ENCODE peak calls at places on chromosome 6, in five cellular contexts. J, M, I, C and X are unnamed samples.

GRCh38 chr6:11473008-11473740 is 64.4 kb upstream of the TMEM170B start:
- DNase-seq in J (no peak), M (no peak), I (no peak), C (no peak), X (no peak)

GRCh38 chr6:15843764-15844163 is 180.9 kb upstream of the DTNBP1 start:
- DNase-seq in J (no peak), M (no peak), I (no peak), C (no peak), X (no peak)

GRCh38 chr6:131163886-131164285 is 28.6 kb downstream of the AKAP7 start:
- DNase-seq in J (no peak), M (no peak), I (no peak), C (no peak), X (no peak)

GRCh38 chr6:84842526-84843161 is 78.2 kb upstream of the TBX18 start:
- DNase-seq in J (no peak), M (no peak), I (peak; percentile 86), C (no peak), X (no peak)

GRCh38 chr6:26205625-26206574 is 118.7 kb downstream of the HFE start:
- DNase-seq in J (peak; percentile 70), M (no peak), I (peak; percentile 73), C (peak; percentile 31), X (no peak)

GRCh38 chr6:154993026-154993425 is 2.1 kb upstream of the TIAM2 start:
- DNase-seq in J (no peak), M (no peak), I (peak; percentile 16), C (no peak), X (no peak)

GRCh38 chr6:79420054-79420453 is 117.2 kb downstream of the LCA5 start:
- DNase-seq in J (no peak), M (no peak), I (peak; percentile 4), C (no peak), X (no peak)

GRCh38 chr6:87407531-87407895 is 259 bp upstream of the CFAP206 start:
- DNase-seq in J (peak; percentile 65), M (no peak), I (peak; percentile 41), C (no peak), X (no peak)

GRCh38 chr6:127342946-127343752 is at the start of gene ECHDC1:
- DNase-seq in J (peak; percentile 79), M (no peak), I (peak; percentile 76), C (peak; percentile 82), X (peak; percentile 78)

DNA sequence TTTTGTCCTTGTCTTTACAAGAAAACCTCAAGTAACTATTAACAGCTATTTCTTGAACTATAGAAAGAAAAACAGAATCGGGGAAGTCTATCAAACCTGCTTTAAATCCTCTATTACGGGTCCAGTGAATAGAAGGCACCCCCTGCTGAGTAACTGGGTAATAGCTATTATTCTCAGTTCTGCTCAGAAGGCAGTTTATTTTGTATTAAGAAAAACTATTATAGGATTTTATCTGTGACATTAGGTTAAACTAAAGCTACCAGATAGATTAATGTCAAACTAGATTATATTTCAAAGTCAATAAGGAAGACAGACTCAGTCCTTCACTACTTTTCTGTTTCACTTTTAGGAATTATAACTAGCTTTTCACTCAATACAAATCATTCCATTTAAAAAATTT is 93.7 kb downstream of the DST start:
- DNase-seq in J (peak; percentile 27), M (no peak), I (peak; percentile 45), C (no peak), X (no peak)
- TF ChIP-seq CTCF in J (no peak), M (peak; percentile 24), I (peak; percentile 49), C (no peak), X (peak; percentile 21)

GRCh38 chr6:7101290-7101689 is 6.5 kb upstream of the RREB1 start:
- DNase-seq in J (no peak), M (no peak), I (no peak), C (no peak), X (no peak)

GRCh38 chr6:7098974-7099373 is 8.8 kb upstream of the RREB1 start:
- DNase-seq in J (no peak), M (no peak), I (no peak), C (no peak), X (no peak)

GRCh38 chr6:7104752-7105151 is 3.0 kb upstream of the RREB1 start:
- DNase-seq in J (no peak), M (no peak), I (no peak), C (no peak), X (no peak)

GRCh38 chr6:7100751-7101078 is 7.0 kb upstream of the RREB1 start:
- DNase-seq in J (no peak), M (no peak), I (no peak), C (no peak), X (no peak)

DNA sequence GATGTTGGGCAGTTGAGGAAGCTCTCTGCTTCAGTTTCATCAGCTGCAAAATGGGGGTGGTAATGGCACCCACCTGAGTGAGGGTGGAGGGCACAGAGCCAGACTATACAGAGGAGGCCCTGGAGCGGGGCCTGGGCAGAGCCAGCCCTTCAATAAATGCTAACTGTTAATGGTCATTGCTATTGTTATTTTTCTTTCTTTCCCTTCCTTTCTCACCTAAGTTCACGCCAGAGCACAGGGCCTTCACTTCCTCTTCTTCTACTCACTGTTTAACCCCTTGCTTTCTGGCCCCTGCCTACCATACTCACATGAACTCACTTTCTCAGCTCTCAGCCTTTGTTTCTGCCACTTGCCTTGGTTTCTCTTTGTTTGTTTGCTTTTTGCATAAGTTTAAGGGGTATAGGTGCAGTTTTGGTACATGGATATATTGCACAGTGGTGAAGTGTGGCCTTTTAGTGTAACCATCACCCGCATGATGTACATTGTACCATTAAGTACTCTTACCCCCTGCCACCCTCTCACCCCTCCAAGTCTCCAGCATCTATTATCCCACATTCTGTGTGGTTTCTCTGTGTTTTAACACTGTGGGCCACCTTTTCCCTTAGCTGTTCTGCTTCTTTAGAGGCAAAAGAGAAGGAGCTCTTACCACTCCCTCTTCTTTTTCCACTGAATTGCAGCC is 7.5 kb upstream of the RREB1 start:
- DNase-seq in J (no peak), M (no peak), I (no peak), C (peak; percentile 47), X (no peak)
- TF ChIP-seq CTCF in J (no peak), M (no peak), I (no peak), C (no peak), X (no peak)

GRCh38 chr6:4775591-4776492 is at the start of gene CDYL:
- DNase-seq in J (peak; percentile 82), M (no peak), I (peak; percentile 77), C (peak; percentile 95), X (peak; percentile 95)
- TF ChIP-seq CTCF in J (no peak), M (no peak), I (no peak), C (peak; percentile 16), X (peak; percentile 30)

GRCh38 chr6:134676307-134677281 is 273.3 kb downstream of the ALDH8A1 start:
- DNase-seq in J (no peak), M (no peak), I (peak; percentile 95), C (no peak), X (no peak)
- TF ChIP-seq CTCF in J (no peak), M (no peak), I (peak; percentile 30), C (no peak), X (no peak)

GRCh38 chr6:157644043-157644810 is 178.8 kb upstream of the SNX9 start:
- DNase-seq in J (no peak), M (no peak), I (no peak), C (no peak), X (no peak)
- TF ChIP-seq CTCF in J (peak; percentile 13), M (peak; percentile 7), I (peak; percentile 19), C (no peak), X (no peak)

DNA sequence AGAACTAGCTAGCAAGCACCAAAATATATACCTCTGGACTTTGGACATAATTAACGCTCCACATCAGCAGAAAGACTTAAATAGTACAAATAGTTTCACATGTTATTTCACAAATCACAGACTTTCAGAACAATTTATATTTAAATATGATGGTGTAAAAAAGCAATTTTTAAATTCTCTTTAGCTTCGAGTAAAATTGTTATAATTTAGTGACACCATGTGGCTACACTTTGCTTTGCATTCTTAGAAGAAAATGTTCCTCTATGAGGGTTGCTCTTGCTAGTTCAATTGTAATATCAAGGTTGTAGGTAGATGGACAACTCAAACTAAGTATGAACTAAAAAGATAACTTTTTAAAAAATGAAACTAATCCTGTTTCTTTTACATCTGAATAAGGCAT is 69.0 kb downstream of the BTBD9 start:
- DNase-seq in J (peak; percentile 43), M (no peak), I (peak; percentile 35), C (no peak), X (no peak)
- TF ChIP-seq CTCF in J (peak; percentile 54), M (peak; percentile 46), I (peak; percentile 38), C (peak; percentile 42), X (peak; percentile 65)